ENCODE peak calls at places on chromosomes 5 and 9, in ten cellular contexts. O, Y, N, T, H, Q, X, Z, P and U are unnamed samples.

GRCh38 chr9:116661037-116661954 is 25.8 kb upstream of the TRIM32 start:
- DNase-seq in O (no peak), Y (peak), N (peak), T (peak), H (no peak), Q (no peak), X (peak), Z (peak), P (no peak), U (no peak)

GRCh38 chr5:152397581-152397980 is 7.5 kb downstream of the NMUR2 start:
- DNase-seq in O (no peak), Y (no peak), N (no peak), T (no peak), H (no peak), Q (no peak), X (no peak), Z (no peak), P (no peak), U (no peak)

GRCh38 chr9:74951725-74952151 is 974 bp downstream of the C9orf40 start:
- DNase-seq in O (peak), Y (peak), N (peak), T (no peak), H (no peak), Q (no peak), X (no peak), Z (peak), P (peak), U (peak)

GRCh38 chr5:54676466-54676865 is 158.9 kb downstream of the SNX18 start:
- DNase-seq in O (no peak), Y (no peak), N (no peak), T (no peak), H (no peak), Q (no peak), X (no peak), Z (peak), P (no peak), U (no peak)

GRCh38 chr5:31408814-31409213 is 123.1 kb downstream of the DROSHA start:
- DNase-seq in O (no peak), Y (peak), N (no peak), T (peak), H (no peak), Q (no peak), X (peak), Z (peak), P (no peak), U (no peak)

GRCh38 chr5:52466749-52467148 is 321.0 kb upstream of the ITGA1 start:
- DNase-seq in O (no peak), Y (no peak), N (no peak), T (no peak), H (no peak), Q (no peak), X (no peak), Z (no peak), P (no peak), U (no peak)

GRCh38 chr5:158840193-158840592 is 259.5 kb downstream of the EBF1 start:
- DNase-seq in O (no peak), Y (no peak), N (no peak), T (no peak), H (no peak), Q (no peak), X (peak), Z (peak), P (no peak), U (no peak)

GRCh38 chr5:95959964-95960801 is 1.5 kb downstream of the ELL2 start:
- DNase-seq in O (no peak), Y (no peak), N (peak), T (no peak), H (no peak), Q (no peak), X (no peak), Z (peak), P (peak), U (no peak)

GRCh38 chr5:61675015-61675692 is 343.1 kb downstream of the ZSWIM6 start:
- DNase-seq in O (no peak), Y (no peak), N (no peak), T (no peak), H (no peak), Q (no peak), X (no peak), Z (no peak), P (no peak), U (no peak)

GRCh38 chr9:114185570-114185969 is 30.2 kb downstream of the COL27A1 start:
- DNase-seq in O (no peak), Y (no peak), N (no peak), T (no peak), H (no peak), Q (no peak), X (no peak), Z (no peak), P (no peak), U (no peak)

GRCh38 chr5:60490597-60491166 is 209.3 kb downstream of the DEPDC1B start:
- DNase-seq in O (no peak), Y (no peak), N (no peak), T (no peak), H (no peak), Q (no peak), X (no peak), Z (no peak), P (no peak), U (no peak)

GRCh38 chr9:132238992-132239391 is 77.1 kb downstream of the NTNG2 start:
- DNase-seq in O (no peak), Y (no peak), N (no peak), T (no peak), H (no peak), Q (no peak), X (no peak), Z (no peak), P (no peak), U (no peak)

GRCh38 chr5:177390363-177391300 is 6.4 kb downstream of the SLC34A1 start:
- DNase-seq in O (peak), Y (peak), N (peak), T (no peak), H (no peak), Q (peak), X (no peak), Z (peak), P (peak), U (peak)

GRCh38 chr5:31149072-31149471 is 44.4 kb upstream of the CDH6 start:
- DNase-seq in O (no peak), Y (no peak), N (no peak), T (no peak), H (no peak), Q (no peak), X (no peak), Z (peak), P (no peak), U (no peak)

GRCh38 chr9:8706546-8706945 is 907.0 kb upstream of the DMAC1 start:
- DNase-seq in O (no peak), Y (no peak), N (no peak), T (no peak), H (no peak), Q (no peak), X (no peak), Z (no peak), P (no peak), U (no peak)

GRCh38 chr5:67221487-67222242 is 25.1 kb upstream of the CD180 start:
- DNase-seq in O (peak), Y (no peak), N (no peak), T (no peak), H (no peak), Q (no peak), X (no peak), Z (no peak), P (peak), U (peak)

GRCh38 chr9:129333961-129334743 is 156.1 kb upstream of the IER5L start:
- DNase-seq in O (peak), Y (peak), N (peak), T (peak), H (no peak), Q (peak), X (peak), Z (peak), P (peak), U (no peak)

GRCh38 chr5:173468821-173469251 is 140.6 kb upstream of the STC2 start:
- DNase-seq in O (no peak), Y (no peak), N (no peak), T (no peak), H (no peak), Q (no peak), X (no peak), Z (peak), P (no peak), U (no peak)

GRCh38 chr5:135313946-135314345 is 85.1 kb downstream of the MACROH2A1 start:
- DNase-seq in O (no peak), Y (no peak), N (no peak), T (no peak), H (no peak), Q (peak), X (no peak), Z (no peak), P (no peak), U (no peak)

GRCh38 chr9:123267481-123268239 is 726 bp downstream of the STRBP start:
- DNase-seq in O (peak), Y (no peak), N (peak), T (no peak), H (no peak), Q (no peak), X (no peak), Z (no peak), P (no peak), U (no peak)

GRCh38 chr9:33778700-33779351 is 16.5 kb upstream of the PRSS3 start:
- DNase-seq in O (peak), Y (peak), N (peak), T (no peak), H (no peak), Q (no peak), X (no peak), Z (peak), P (peak), U (no peak)

GRCh38 chr5:132065951-132066701 is 5.7 kb downstream of the IL3 start:
- DNase-seq in O (no peak), Y (no peak), N (no peak), T (no peak), H (no peak), Q (no peak), X (no peak), Z (no peak), P (no peak), U (peak)

GRCh38 chr9:86788456-86788855 is 158.8 kb downstream of the GAS1 start:
- DNase-seq in O (no peak), Y (no peak), N (no peak), T (no peak), H (no peak), Q (no peak), X (no peak), Z (no peak), P (no peak), U (no peak)

GRCh38 chr9:90300901-90301688 is 341.5 kb downstream of the DIRAS2 start:
- DNase-seq in O (no peak), Y (peak), N (no peak), T (peak), H (no peak), Q (no peak), X (peak), Z (peak), P (peak), U (no peak)

GRCh38 chr5:73985145-73985544 is 359.1 kb downstream of the ARHGEF28 start:
- DNase-seq in O (no peak), Y (no peak), N (no peak), T (no peak), H (no peak), Q (no peak), X (no peak), Z (no peak), P (no peak), U (no peak)

GRCh38 chr5:36881807-36882206 is 5.2 kb downstream of the NIPBL start:
- DNase-seq in O (no peak), Y (no peak), N (no peak), T (no peak), H (no peak), Q (no peak), X (no peak), Z (no peak), P (no peak), U (no peak)

GRCh38 chr5:1882337-1883119 is at the start of gene IRX4:
- DNase-seq in O (no peak), Y (no peak), N (peak), T (no peak), H (no peak), Q (no peak), X (no peak), Z (no peak), P (no peak), U (peak)

GRCh38 chr9:107734231-107735014 is 244.9 kb upstream of the KLF4 start:
- DNase-seq in O (no peak), Y (peak), N (no peak), T (no peak), H (no peak), Q (no peak), X (peak), Z (peak), P (no peak), U (no peak)

GRCh38 chr5:10572451-10572850 is 8.6 kb downstream of the ANKRD33B start:
- DNase-seq in O (no peak), Y (no peak), N (no peak), T (no peak), H (no peak), Q (no peak), X (no peak), Z (no peak), P (no peak), U (peak)

GRCh38 chr5:112534067-112534466 is 115.0 kb upstream of the EPB41L4A start:
- DNase-seq in O (no peak), Y (no peak), N (no peak), T (no peak), H (no peak), Q (no peak), X (no peak), Z (no peak), P (no peak), U (no peak)

GRCh38 chr5:52964138-52964537 is 25.0 kb upstream of the ITGA2 start:
- DNase-seq in O (no peak), Y (peak), N (no peak), T (no peak), H (no peak), Q (no peak), X (no peak), Z (no peak), P (no peak), U (no peak)